ENCODE peak calls at places on chromosomes 13 and 19, in five cellular contexts. L is stimulated activated naive CD4-positive, alpha-beta T cell; G is AG08395; Y is upper lobe of left lung; S is skeletal muscle cell. U is an unnamed sample.

GRCh38 chr13:100818706-100819105 is 144.1 kb upstream of the TMTC4 start:
- DNase-seq in L (no peak), G (no peak), Y (no peak), S (no peak), U (no peak)

GRCh38 chr13:22108283-22108897 is 437.5 kb downstream of the FGF9 start:
- DNase-seq in L (no peak), G (peak), Y (no peak), S (no peak), U (no peak)

GRCh38 chr19:31285744-31286143 is 63.5 kb downstream of the TSHZ3 start:
- DNase-seq in L (no peak), G (peak), Y (no peak), S (peak), U (no peak)

GRCh38 chr13:111937763-111938375 is 129.1 kb upstream of the SOX1 start:
- DNase-seq in L (no peak), G (no peak), Y (no peak), S (no peak), U (no peak)

GRCh38 chr13:46113596-46113995 is 8.8 kb upstream of the CPB2 start:
- DNase-seq in L (no peak), G (no peak), Y (no peak), S (no peak), U (no peak)

GRCh38 chr19:50178859-50179537 is 15.9 kb upstream of the IZUMO2 start:
- DNase-seq in L (no peak), G (no peak), Y (no peak), S (no peak), U (no peak)

GRCh38 chr19:46725036-46725820 is 8.3 kb upstream of the PRKD2 start:
- DNase-seq in L (no peak), G (no peak), Y (no peak), S (no peak), U (no peak)

GRCh38 chr19:53912653-53913052 is 3.6 kb downstream of the CACNG7 start:
- DNase-seq in L (no peak), G (no peak), Y (no peak), S (no peak), U (no peak)

GRCh38 chr19:2944775-2945574 is at the start of gene ZNF77:
- DNase-seq in L (peak), G (peak), Y (peak), S (peak), U (peak)

GRCh38 chr19:9139609-9140158 is 513 bp upstream of the ZNF317 start:
- DNase-seq in L (no peak), G (no peak), Y (no peak), S (no peak), U (no peak)

GRCh38 chr13:44309771-44310767 is 63.6 kb upstream of the SERP2 start:
- DNase-seq in L (no peak), G (no peak), Y (no peak), S (peak), U (no peak)

GRCh38 chr19:6278740-6279619 is 795 bp downstream of the MLLT1 start:
- DNase-seq in L (no peak), G (no peak), Y (no peak), S (no peak), U (peak)

GRCh38 chr13:49997935-49998334 is 1.1 kb downstream of the TRIM13 start:
- DNase-seq in L (no peak), G (no peak), Y (no peak), S (no peak), U (no peak)

GRCh38 chr19:16849168-16849567 is 20.0 kb downstream of the SIN3B start:
- DNase-seq in L (no peak), G (peak), Y (no peak), S (no peak), U (no peak)

GRCh38 chr13:38685974-38686571 is 804 bp upstream of the FREM2 start:
- DNase-seq in L (no peak), G (no peak), Y (peak), S (no peak), U (no peak)

U was measured in GM10248.